ENCODE peak calls at places on chromosomes 2 and 18, in nine cellular contexts. H is nucleus accumbens; O is GM12891; C is SW 1271; D is CD4-positive, alpha-beta T cell; V is adrenal gland; F is caudate nucleus; E is CD8-positive, alpha-beta memory T cell; Y is ACHN. T is an unnamed sample.

GRCh38 chr18:79904357-79905147 is 46.9 kb downstream of the SLC66A2 start:
- DNase-seq in H (no peak), O (peak), C (no peak), D (no peak), V (no peak), F (no peak), E (no peak), Y (no peak), T (no peak)

GRCh38 chr2:12502759-12503158 is 214.0 kb upstream of the TRIB2 start:
- DNase-seq in H (no peak), O (no peak), C (no peak), D (no peak), V (no peak), F (no peak), E (no peak), Y (no peak), T (no peak)

GRCh38 chr2:123098618-123099017 is 926.5 kb upstream of the CNTNAP5 start:
- DNase-seq in H (no peak), O (no peak), C (no peak), D (no peak), V (no peak), F (no peak), E (no peak), Y (no peak), T (no peak)

GRCh38 chr2:137220438-137220998 is 455.2 kb downstream of the THSD7B start:
- DNase-seq in H (no peak), O (no peak), C (no peak), D (no peak), V (no peak), F (no peak), E (no peak), Y (no peak), T (no peak)

GRCh38 chr2:7646024-7646423 is 728.8 kb downstream of the RNF144A start:
- DNase-seq in H (no peak), O (no peak), C (no peak), D (no peak), V (no peak), F (no peak), E (no peak), Y (no peak), T (no peak)

GRCh38 chr2:127106998-127107621 is at the start of gene BIN1:
- DNase-seq in H (peak), O (peak), C (peak), D (peak), V (peak), F (peak), E (peak), Y (peak), T (peak)

GRCh38 chr18:28837100-28837499 is 660.2 kb upstream of the CDH2 start:
- DNase-seq in H (no peak), O (no peak), C (no peak), D (no peak), V (no peak), F (no peak), E (no peak), Y (no peak), T (no peak)

GRCh38 chr2:75100011-75100680 is 99.2 kb downstream of the TACR1 start:
- DNase-seq in H (no peak), O (no peak), C (no peak), D (no peak), V (no peak), F (no peak), E (no peak), Y (peak), T (no peak)

GRCh38 chr2:35963344-35963743 is 392.2 kb upstream of the CRIM1 start:
- DNase-seq in H (no peak), O (no peak), C (no peak), D (no peak), V (no peak), F (no peak), E (no peak), Y (no peak), T (no peak)

GRCh38 chr2:76415821-76416220 is 705.1 kb upstream of the GCFC2 start:
- DNase-seq in H (no peak), O (no peak), C (no peak), D (no peak), V (no peak), F (peak), E (no peak), Y (no peak), T (no peak)

GRCh38 chr2:182664212-182664611 is 51.8 kb upstream of the DNAJC10 start:
- DNase-seq in H (no peak), O (no peak), C (no peak), D (no peak), V (no peak), F (no peak), E (no peak), Y (no peak), T (no peak)

GRCh38 chr2:44010266-44010665 is 14.5 kb upstream of the LRPPRC start:
- DNase-seq in H (peak), O (no peak), C (no peak), D (no peak), V (no peak), F (no peak), E (no peak), Y (no peak), T (peak)

GRCh38 chr18:35239314-35239713 is 1.5 kb upstream of the ZNF397 start:
- DNase-seq in H (no peak), O (no peak), C (no peak), D (no peak), V (no peak), F (no peak), E (no peak), Y (no peak), T (no peak)

GRCh38 chr2:6111676-6112294 is 419.6 kb downstream of the SOX11 start:
- DNase-seq in H (no peak), O (no peak), C (no peak), D (no peak), V (no peak), F (no peak), E (no peak), Y (no peak), T (no peak)

GRCh38 chr2:239233576-239233975 is 167.2 kb downstream of the HDAC4 start:
- DNase-seq in H (no peak), O (no peak), C (no peak), D (no peak), V (no peak), F (no peak), E (no peak), Y (no peak), T (no peak)

GRCh38 chr2:179467111-179467510 is 202.5 kb upstream of the SESTD1 start:
- DNase-seq in H (no peak), O (no peak), C (no peak), D (no peak), V (no peak), F (no peak), E (no peak), Y (no peak), T (no peak)

GRCh38 chr2:173984866-173985588 is 19.9 kb upstream of the SP3 start:
- DNase-seq in H (no peak), O (no peak), C (no peak), D (no peak), V (no peak), F (no peak), E (no peak), Y (no peak), T (no peak)